ENCODE peak calls at places on chromosomes 16 and 17, in four cellular contexts. One of them, this sample, is unnamed.

GRCh38 chr17:44308865-44309264 is 464 bp downstream of the RUNDC3A start:
- DNase-seq in GM12878: no peak
- DNase-seq in HepG2: no peak
- DNase-seq in K562: no peak
- DNase-seq in this sample: peak; percentile 6

GRCh38 chr17:59174671-59175070 is 19.1 kb downstream of the PRR11 start:
- DNase-seq in GM12878: no peak
- DNase-seq in HepG2: no peak
- DNase-seq in K562: no peak
- DNase-seq in this sample: no peak

GRCh38 chr16:88759245-88759975 is 25.6 kb downstream of the PIEZO1 start:
- DNase-seq in GM12878: no peak
- DNase-seq in HepG2: peak; percentile 98
- DNase-seq in K562: no peak
- DNase-seq in this sample: no peak

GRCh38 chr17:67376892-67377726 is at the start of gene PITPNC1:
- DNase-seq in GM12878: no peak
- DNase-seq in HepG2: peak; percentile 76
- DNase-seq in K562: peak; percentile 66
- DNase-seq in this sample: peak; percentile 73

GRCh38 chr16:80739523-80739922 is 64.9 kb downstream of the CDYL2 start:
- DNase-seq in GM12878: no peak
- DNase-seq in HepG2: no peak
- DNase-seq in K562: no peak
- DNase-seq in this sample: no peak

GRCh38 chr16:9682320-9682719 is 499.9 kb downstream of the GRIN2A start:
- DNase-seq in GM12878: no peak
- DNase-seq in HepG2: no peak
- DNase-seq in K562: no peak
- DNase-seq in this sample: no peak

GRCh38 chr17:79011451-79012147 is 2.0 kb upstream of the CANT1 start:
- DNase-seq in GM12878: no peak
- DNase-seq in HepG2: no peak
- DNase-seq in K562: no peak
- DNase-seq in this sample: no peak

GRCh38 chr16:87006789-87007745 is 310.1 kb downstream of the C16orf95 start:
- DNase-seq in GM12878: no peak
- DNase-seq in HepG2: no peak
- DNase-seq in K562: no peak
- DNase-seq in this sample: no peak

GRCh38 chr17:1977583-1978395 is 47.3 kb downstream of the RTN4RL1 start:
- DNase-seq in GM12878: no peak
- DNase-seq in HepG2: no peak
- DNase-seq in K562: no peak
- DNase-seq in this sample: no peak

GRCh38 chr16:89318430-89318758 is 100.9 kb downstream of the ZNF778 start:
- DNase-seq in GM12878: no peak
- DNase-seq in HepG2: no peak
- DNase-seq in K562: no peak
- DNase-seq in this sample: no peak

GRCh38 chr16:71610936-71611871 is 14.8 kb upstream of the MARVELD3 start:
- DNase-seq in GM12878: peak; percentile 25
- DNase-seq in HepG2: peak; percentile 72
- DNase-seq in K562: peak; percentile 89
- DNase-seq in this sample: peak; percentile 86

GRCh38 chr16:35561346-35561745 is 2101.9 kb downstream of the TP53TG3F start:
- DNase-seq in GM12878: no peak
- DNase-seq in HepG2: no peak
- DNase-seq in K562: no peak
- DNase-seq in this sample: no peak

GRCh38 chr17:19978206-19978802 is 676 bp upstream of the AKAP10 start:
- DNase-seq in GM12878: peak; percentile 13
- DNase-seq in HepG2: no peak
- DNase-seq in K562: no peak
- DNase-seq in this sample: no peak

GRCh38 chr16:31008154-31008950 is 2.1 kb downstream of the STX1B start:
- DNase-seq in GM12878: no peak
- DNase-seq in HepG2: no peak
- DNase-seq in K562: no peak
- DNase-seq in this sample: no peak

GRCh38 chr17:45948881-45949624 is 50.0 kb upstream of the STH start:
- DNase-seq in GM12878: no peak
- DNase-seq in HepG2: peak; percentile 61
- DNase-seq in K562: peak; percentile 88
- DNase-seq in this sample: peak; percentile 89

GRCh38 chr17:51435641-51436091 is 175.3 kb downstream of the UTP18 start:
- DNase-seq in GM12878: no peak
- DNase-seq in HepG2: peak; percentile 92
- DNase-seq in K562: peak; percentile 23
- DNase-seq in this sample: peak; percentile 73

GRCh38 chr17:40100419-40100668 is at the start of gene NR1D1:
- DNase-seq in GM12878: no peak
- DNase-seq in HepG2: no peak
- DNase-seq in K562: peak; percentile 25
- DNase-seq in this sample: no peak

GRCh38 chr17:31211352-31212012 is 85.6 kb downstream of the OMG start:
- DNase-seq in GM12878: no peak
- DNase-seq in HepG2: no peak
- DNase-seq in K562: no peak
- DNase-seq in this sample: no peak

GRCh38 chr17:73455767-73456166 is 144.0 kb upstream of the CDC42EP4 start:
- DNase-seq in GM12878: no peak
- DNase-seq in HepG2: no peak
- DNase-seq in K562: no peak
- DNase-seq in this sample: no peak

GRCh38 chr17:49574283-49574892 is 1.3 kb upstream of the NXPH3 start:
- DNase-seq in GM12878: no peak
- DNase-seq in HepG2: no peak
- DNase-seq in K562: no peak
- DNase-seq in this sample: no peak

GRCh38 chr16:24552705-24553104 is 13.3 kb downstream of the RBBP6 start:
- DNase-seq in GM12878: no peak
- DNase-seq in HepG2: no peak
- DNase-seq in K562: no peak
- DNase-seq in this sample: no peak

GRCh38 chr16:88810868-88811599 is 694 bp downstream of the APRT start:
- DNase-seq in GM12878: no peak
- DNase-seq in HepG2: peak; percentile 73
- DNase-seq in K562: no peak
- DNase-seq in this sample: no peak

GRCh38 chr17:19000531-19001011 is 4.0 kb downstream of the FAM83G start:
- DNase-seq in GM12878: no peak
- DNase-seq in HepG2: no peak
- DNase-seq in K562: peak; percentile 30
- DNase-seq in this sample: no peak

GRCh38 chr17:50129946-50130777 is at the start of gene SAMD14:
- DNase-seq in GM12878: no peak
- DNase-seq in HepG2: no peak
- DNase-seq in K562: peak; percentile 82
- DNase-seq in this sample: peak; percentile 61

GRCh38 chr17:3986939-3987335 is 22.7 kb upstream of the ATP2A3 start:
- DNase-seq in GM12878: no peak
- DNase-seq in HepG2: no peak
- DNase-seq in K562: no peak
- DNase-seq in this sample: no peak

GRCh38 chr17:29642171-29642611 is 19.5 kb upstream of the CORO6 start:
- DNase-seq in GM12878: no peak
- DNase-seq in HepG2: no peak
- DNase-seq in K562: no peak
- DNase-seq in this sample: peak; percentile 50

GRCh38 chr16:5820472-5820871 is 722.9 kb upstream of the EEF2KMT start:
- DNase-seq in GM12878: no peak
- DNase-seq in HepG2: no peak
- DNase-seq in K562: no peak
- DNase-seq in this sample: no peak
- TF ChIP-seq FOXM1 in GM12878: no peak
- TF ChIP-seq FOXM1 in HepG2: no peak
- TF ChIP-seq FOXM1 in K562: no peak
- TF ChIP-seq FOXM1 in this sample: no peak

DNA sequence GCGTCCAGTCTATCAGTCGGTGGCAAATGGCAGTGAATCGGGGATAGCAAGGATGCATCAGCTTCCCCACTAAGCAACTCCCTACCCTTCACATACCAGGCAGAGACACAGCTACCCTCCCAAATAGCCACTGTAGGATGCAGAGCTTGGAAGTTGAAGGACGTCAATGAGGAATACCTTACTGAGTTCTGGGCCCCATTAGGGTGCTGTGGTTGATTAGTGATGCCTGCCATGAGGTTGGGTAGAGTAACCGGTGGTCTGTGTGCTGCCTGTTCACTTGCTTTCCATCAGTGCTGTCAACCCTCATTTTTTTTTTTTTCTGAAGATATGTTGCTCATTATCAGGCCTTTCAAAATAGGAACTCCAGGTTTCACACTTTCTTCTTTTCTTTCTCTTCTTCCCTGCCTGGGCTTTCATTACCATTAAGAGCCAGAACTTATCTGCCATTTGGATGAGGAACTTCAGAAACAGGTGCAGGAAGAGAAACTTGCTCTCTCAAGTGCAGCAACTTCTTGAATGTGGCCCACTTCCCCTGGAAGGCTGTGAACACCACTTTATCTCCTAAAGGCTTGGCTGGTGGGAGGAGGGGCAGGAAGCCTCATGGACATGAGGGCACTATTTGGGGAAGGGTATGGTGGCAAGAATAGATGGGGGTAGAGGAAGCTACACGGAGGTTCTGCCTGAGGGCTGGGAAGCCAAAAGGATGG is 183.5 kb downstream of the NTN1 start:
- DNase-seq in GM12878: no peak
- DNase-seq in HepG2: no peak
- DNase-seq in K562: no peak
- DNase-seq in this sample: no peak
- TF ChIP-seq TARDBP in GM12878: no peak
- TF ChIP-seq TARDBP in HepG2: no peak
- TF ChIP-seq TARDBP in K562: no peak
- TF ChIP-seq TARDBP in this sample: no peak

GRCh38 chr17:77319211-77320031 is 178.7 kb downstream of the SEC14L1 start:
- DNase-seq in GM12878: no peak
- DNase-seq in HepG2: no peak
- DNase-seq in K562: peak; percentile 89
- DNase-seq in this sample: peak; percentile 67
- TF ChIP-seq FOXM1 in GM12878: no peak
- TF ChIP-seq FOXM1 in HepG2: no peak
- TF ChIP-seq FOXM1 in K562: peak; percentile 61
- TF ChIP-seq FOXM1 in this sample: no peak

DNA sequence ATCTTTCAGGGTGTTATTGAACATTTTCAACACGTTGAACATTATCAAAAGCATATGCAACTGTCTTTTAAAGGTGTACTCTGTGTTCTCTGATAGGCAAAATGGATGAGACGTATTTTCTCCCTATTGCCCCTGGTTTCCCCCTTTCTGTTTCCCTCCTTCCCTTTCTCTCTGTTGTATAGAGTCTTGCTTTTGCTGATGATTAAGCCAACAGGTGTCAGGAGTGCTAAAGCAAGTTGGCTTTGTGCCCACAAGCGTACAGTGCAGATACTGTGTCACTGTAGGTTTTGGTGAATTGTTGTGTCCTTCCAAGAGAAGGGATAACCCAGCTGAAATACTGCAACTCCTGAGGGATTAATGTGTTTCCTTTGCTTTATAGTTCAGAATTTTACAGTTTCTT is 74.4 kb downstream of the COX10 start:
- DNase-seq in GM12878: no peak
- DNase-seq in HepG2: no peak
- DNase-seq in K562: no peak
- DNase-seq in this sample: no peak
- TF ChIP-seq TARDBP in GM12878: no peak
- TF ChIP-seq TARDBP in HepG2: no peak
- TF ChIP-seq TARDBP in K562: no peak
- TF ChIP-seq TARDBP in this sample: no peak

DNA sequence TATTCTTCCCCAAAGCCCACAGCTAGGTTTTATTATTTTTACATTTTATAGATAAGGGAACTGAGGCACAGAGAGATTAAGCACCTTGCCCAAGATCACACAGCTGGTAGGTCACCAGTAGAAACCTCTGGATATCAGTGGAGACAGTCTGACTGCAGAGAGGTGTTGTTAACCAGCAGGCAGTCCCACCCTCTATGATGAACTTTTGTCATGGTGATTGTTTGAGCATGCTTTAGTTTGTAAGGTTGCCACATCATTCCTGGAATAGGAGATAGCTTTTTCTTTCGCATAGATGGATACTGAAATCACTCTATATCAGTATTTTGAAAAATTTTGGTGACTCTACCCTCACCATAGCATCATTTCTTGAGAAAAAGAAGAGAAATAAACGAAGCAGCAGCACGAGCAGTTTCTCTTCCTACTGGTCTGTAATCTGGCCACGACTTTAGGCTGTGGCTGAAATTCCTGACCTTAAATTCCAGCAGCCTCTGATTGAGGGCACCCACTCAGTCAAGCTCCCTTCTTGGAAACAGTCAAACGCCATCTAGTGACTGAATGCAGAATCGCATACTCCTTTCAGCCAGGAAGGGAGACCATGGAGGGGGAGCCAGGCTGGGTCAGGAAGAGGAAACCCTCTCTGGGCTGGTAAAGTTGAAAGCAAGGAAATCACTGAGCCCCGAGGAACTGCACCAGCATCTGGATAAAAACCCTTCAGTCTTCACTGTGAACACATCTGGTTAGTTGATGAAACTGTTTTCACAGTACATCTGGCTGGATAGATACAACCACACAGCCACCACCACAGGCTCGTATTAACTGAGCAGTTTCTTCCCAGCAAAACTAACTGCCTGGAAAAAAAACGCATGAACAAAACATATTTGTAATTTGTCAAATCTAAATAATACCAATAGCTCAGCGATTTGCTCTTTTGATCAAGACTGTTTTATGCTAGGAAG is 108.4 kb upstream of the XYLT1 start:
- DNase-seq in GM12878: peak; percentile 28
- DNase-seq in HepG2: peak; percentile 73
- DNase-seq in K562: peak; percentile 61
- DNase-seq in this sample: peak; percentile 61
- TF ChIP-seq FOXM1 in GM12878: no peak
- TF ChIP-seq FOXM1 in HepG2: no peak
- TF ChIP-seq FOXM1 in K562: no peak
- TF ChIP-seq FOXM1 in this sample: no peak

This sample was measured in HEK293T.